ENCODE peak calls at places on chromosomes 12 and 14, in four cellular contexts. N is HT1080; J is cardiac fibroblast; C is activated CD4-positive, alpha-beta memory T cell treated with anti-CD3 and anti-CD28 coated beads, Interleukin-2, amount 10 ng/mL, durations not matched to agents 7 days and 5 days. O is an unnamed sample.

GRCh38 chr14:76768671-76769500 is 7.6 kb downstream of the VASH1 start:
- DNase-seq in N (no peak), J (no peak), C (no peak), O (no peak)

GRCh38 chr14:76768201-76768656 is 7.0 kb downstream of the VASH1 start:
- DNase-seq in N (no peak), J (no peak), C (peak), O (no peak)

GRCh38 chr12:108568653-108569154 is 6.3 kb downstream of the ISCU start:
- DNase-seq in N (no peak), J (no peak), C (peak), O (no peak)

GRCh38 chr12:110565919-110566871 is 16.9 kb downstream of the PPTC7 start:
- DNase-seq in N (no peak), J (no peak), C (no peak), O (peak)

GRCh38 chr14:37622231-37622923 is 26.9 kb downstream of the TTC6 start:
- DNase-seq in N (no peak), J (peak), C (no peak), O (no peak)

GRCh38 chr12:40158592-40159111 is 52.8 kb upstream of the SLC2A13 start:
- DNase-seq in N (peak), J (peak), C (no peak), O (peak)

GRCh38 chr12:95134085-95134484 is 60.7 kb upstream of the NR2C1 start:
- DNase-seq in N (no peak), J (no peak), C (no peak), O (no peak)

GRCh38 chr12:94753071-94753779 is 102.9 kb upstream of the TMCC3 start:
- DNase-seq in N (no peak), J (peak), C (no peak), O (no peak)

GRCh38 chr12:31589582-31589895 is 1.4 kb downstream of the DENND5B start:
- DNase-seq in N (no peak), J (no peak), C (no peak), O (no peak)

GRCh38 chr12:50187084-50187900 is 20.1 kb upstream of the CERS5 start:
- DNase-seq in N (peak), J (peak), C (peak), O (peak)

GRCh38 chr14:99272669-99273024 is 650 bp upstream of the BCL11B start:
- DNase-seq in N (no peak), J (no peak), C (no peak), O (peak)

GRCh38 chr12:127621366-127621765 is 645.6 kb upstream of the TMEM132C start:
- DNase-seq in N (no peak), J (no peak), C (no peak), O (no peak)

GRCh38 chr12:68332726-68333630 is 816 bp upstream of the MDM1 start:
- DNase-seq in N (no peak), J (peak), C (no peak), O (no peak)

GRCh38 chr12:24600996-24601395 is 347.9 kb downstream of the BCAT1 start:
- DNase-seq in N (peak), J (peak), C (no peak), O (peak)

GRCh38 chr14:61716956-61717355 is 21.6 kb downstream of the HIF1A start:
- DNase-seq in N (no peak), J (no peak), C (no peak), O (no peak)

GRCh38 chr12:3247596-3248270 is 170.6 kb downstream of the TSPAN9 start:
- DNase-seq in N (no peak), J (no peak), C (no peak), O (no peak)

GRCh38 chr14:98758440-98758839 is 513.6 kb downstream of the BCL11B start:
- DNase-seq in N (no peak), J (no peak), C (no peak), O (no peak)

GRCh38 chr12:10119072-10119471 is 10.9 kb downstream of the CLEC7A start:
- DNase-seq in N (peak), J (peak), C (no peak), O (no peak)

GRCh38 chr14:22386924-22387775 is 201.9 kb downstream of the DAD1 start:
- DNase-seq in N (peak), J (peak), C (no peak), O (peak)

GRCh38 chr14:95956601-95957460 is 80.2 kb downstream of the TUNAR start:
- DNase-seq in N (no peak), J (no peak), C (no peak), O (no peak)

GRCh38 chr12:6231359-6232268 is 31.4 kb downstream of the CD9 start:
- DNase-seq in N (no peak), J (peak), C (no peak), O (no peak)

GRCh38 chr12:106136263-106136662 is 2.5 kb downstream of the NUAK1 start:
- DNase-seq in N (peak), J (peak), C (peak), O (peak)

GRCh38 chr14:103528512-103529382 is at the start of gene TRMT61A:
- DNase-seq in N (peak), J (peak), C (peak), O (peak)

GRCh38 chr14:30885840-30886740 is 11.7 kb downstream of the COCH start:
- DNase-seq in N (no peak), J (no peak), C (no peak), O (no peak)